ENCODE peak calls at places on chromosome 20, in four cellular contexts. Z is OCI-LY7, K is NCI-H774, T is stomach. S is an unnamed sample.

GRCh38 chr20:34579191-34579661 is 20.7 kb downstream of the MAP1LC3A start:
- DNase-seq in Z (no peak), K (no peak), T (peak; percentile 70), S (no peak)

GRCh38 chr20:2873747-2874041 is 413 bp downstream of the PTPRA start:
- DNase-seq in Z (peak; percentile 74), K (peak; percentile 41), T (peak; percentile 51), S (no peak)

GRCh38 chr20:6162239-6162638 is 39.4 kb upstream of the FERMT1 start:
- DNase-seq in Z (no peak), K (no peak), T (no peak), S (no peak)

GRCh38 chr20:56808119-56808725 is 179.1 kb downstream of the TFAP2C start:
- DNase-seq in Z (no peak), K (no peak), T (no peak), S (no peak)

GRCh38 chr20:10665791-10666190 is 8.0 kb downstream of the JAG1 start:
- DNase-seq in Z (no peak), K (no peak), T (no peak), S (no peak)

GRCh38 chr20:35232575-35232974 is 6.1 kb downstream of the MMP24 start:
- DNase-seq in Z (no peak), K (no peak), T (no peak), S (no peak)

GRCh38 chr20:34065260-34065659 is 46.8 kb downstream of the EIF2S2 start:
- DNase-seq in Z (no peak), K (no peak), T (no peak), S (no peak)

GRCh38 chr20:38870733-38871559 is 55.3 kb upstream of the FAM83D start:
- DNase-seq in Z (peak; percentile 55), K (no peak), T (no peak), S (no peak)

GRCh38 chr20:57438552-57438951 is 47.4 kb downstream of the RBM38 start:
- DNase-seq in Z (no peak), K (no peak), T (no peak), S (no peak)

GRCh38 chr20:40798066-40798465 is 109.0 kb upstream of the MAFB start:
- DNase-seq in Z (no peak), K (no peak), T (no peak), S (no peak)

GRCh38 chr20:34522969-34523871 is 7.0 kb downstream of the DYNLRB1 start:
- DNase-seq in Z (peak; percentile 79), K (no peak), T (peak; percentile 49), S (no peak)

GRCh38 chr20:51953731-51954340 is 151.5 kb upstream of the SALL4 start:
- DNase-seq in Z (peak; percentile 10), K (no peak), T (no peak), S (no peak)

GRCh38 chr20:62977613-62978558 is 25.4 kb downstream of the SLC17A9 start:
- DNase-seq in Z (peak; percentile 83), K (peak; percentile 78), T (peak; percentile 60), S (peak; percentile 43)

GRCh38 chr20:56630086-56630493 is 984 bp downstream of the TFAP2C start:
- DNase-seq in Z (no peak), K (no peak), T (peak; percentile 43), S (peak; percentile 24)

GRCh38 chr20:46342451-46343357 is 34.4 kb upstream of the CDH22 start:
- DNase-seq in Z (no peak), K (no peak), T (no peak), S (no peak)

GRCh38 chr20:63628246-63628975 is 1.5 kb upstream of the GMEB2 start:
- DNase-seq in Z (peak; percentile 82), K (peak; percentile 78), T (peak; percentile 64), S (peak; percentile 56)

GRCh38 chr20:31811796-31812728 is 7.1 kb upstream of the MYLK2 start:
- DNase-seq in Z (no peak), K (no peak), T (no peak), S (no peak)

GRCh38 chr20:35320396-35321126 is 28.3 kb upstream of the FAM83C start:
- DNase-seq in Z (no peak), K (no peak), T (no peak), S (no peak)

GRCh38 chr20:46709459-46710148 is at the start of gene SLC2A10:
- DNase-seq in Z (no peak), K (no peak), T (peak; percentile 73), S (no peak)

GRCh38 chr20:36465109-36466080 is 75.9 kb upstream of the MYL9 start:
- DNase-seq in Z (no peak), K (no peak), T (peak; percentile 35), S (no peak)

GRCh38 chr20:17507032-17507431 is 24.1 kb downstream of the BFSP1 start:
- DNase-seq in Z (no peak), K (no peak), T (no peak), S (no peak)

GRCh38 chr20:17559338-17559737 is 10.5 kb upstream of the DSTN start:
- DNase-seq in Z (no peak), K (no peak), T (no peak), S (no peak)

GRCh38 chr20:58142843-58143185 is 85.6 kb downstream of the ANKRD60 start:
- DNase-seq in Z (no peak), K (no peak), T (no peak), S (no peak)

GRCh38 chr20:19816386-19816785 is 58.3 kb downstream of the RIN2 start:
- DNase-seq in Z (no peak), K (no peak), T (no peak), S (no peak)

GRCh38 chr20:14142964-14143627 is 147.8 kb downstream of the MACROD2 start:
- DNase-seq in Z (no peak), K (no peak), T (no peak), S (no peak)

GRCh38 chr20:23534801-23535593 is 33.3 kb downstream of the CST9L start:
- DNase-seq in Z (no peak), K (no peak), T (no peak), S (no peak)

GRCh38 chr20:17966432-17967312 is 1.9 kb downstream of the SNX5 start:
- DNase-seq in Z (peak; percentile 79), K (no peak), T (no peak), S (peak; percentile 38)

GRCh38 chr20:1377984-1378742 is 14.7 kb downstream of the FKBP1A start:
- DNase-seq in Z (no peak), K (no peak), T (no peak), S (no peak)

GRCh38 chr20:44990957-44991356 is 24.6 kb downstream of the STK4 start:
- DNase-seq in Z (no peak), K (no peak), T (no peak), S (no peak)

GRCh38 chr20:36542019-36542488 is 735 bp downstream of the MYL9 start:
- DNase-seq in Z (no peak), K (no peak), T (no peak), S (no peak)

GRCh38 chr20:61933951-61934715 is 131.5 kb downstream of the TAF4 start:
- DNase-seq in Z (no peak), K (no peak), T (no peak), S (no peak)

GRCh38 chr20:62549029-62549428 is 73.2 kb upstream of the GATA5 start:
- DNase-seq in Z (no peak), K (no peak), T (no peak), S (no peak)

S was measured in NCI-H748 treated with DMSO at 0.1 percent for 48 hours.